ENCODE peak calls at places on chromosomes 1 and 21, in seven cellular contexts. T is H1, C is MM.1S, N is fibroblast of lung, A is OCI-LY7, V is astrocyte, R is PC-9. O is an unnamed sample. For H3K36me3, the result is how much of the 10 kb centered on the place peaks cover.

GRCh38 chr1:175338447-175339135 is 146.0 kb upstream of the KIAA0040 start:
- DNase-seq in R (peak), A (peak), C (peak), T (peak), V (no peak), N (no peak), O (peak)

GRCh38 chr1:91929246-91929645 is 20.0 kb upstream of the BRDT start:
- DNase-seq in C (no peak), R (peak), N (peak), V (no peak), A (no peak), T (no peak), O (peak)

GRCh38 chr1:226097866-226098625 is 35.5 kb downstream of the H3-3A start:
- DNase-seq in R (no peak), C (peak), V (peak), N (peak), A (no peak), T (no peak), O (no peak)

GRCh38 chr21:29209696-29210095 is 79.3 kb downstream of the MAP3K7CL start:
- DNase-seq in V (peak), R (no peak), N (no peak), A (no peak), T (no peak), C (no peak), O (no peak)

GRCh38 chr1:3773572-3774502 is 1.3 kb downstream of the SMIM1 start:
- DNase-seq in A (no peak), R (no peak), V (no peak), T (no peak), N (no peak), C (no peak), O (no peak)

GRCh38 chr1:174366946-174367345 is 80.8 kb upstream of the GPR52 start:
- DNase-seq in C (peak), V (no peak), A (no peak), N (no peak), T (no peak), R (no peak), O (no peak)

GRCh38 chr1:61273861-61274260 is 191.5 kb downstream of the NFIA start:
- DNase-seq in V (no peak), N (no peak), A (no peak), C (no peak), R (no peak), T (no peak), O (no peak)

GRCh38 chr1:29685387-29685786 is 449.1 kb downstream of the PTPRU start:
- DNase-seq in R (no peak), C (no peak), V (no peak), A (no peak), N (no peak), T (peak), O (no peak)

GRCh38 chr1:16631248-16632043 is 18.1 kb upstream of the NBPF1 start:
- DNase-seq in A (no peak), V (no peak), C (no peak), R (no peak), T (peak), N (no peak), O (no peak)

GRCh38 chr1:115946116-115946515 is 30.2 kb upstream of the SLC22A15 start:
- DNase-seq in A (no peak), V (no peak), N (no peak), T (no peak), C (no peak), R (no peak), O (no peak)

GRCh38 chr1:36253463-36253862 is 29.2 kb downstream of the THRAP3 start:
- DNase-seq in A (no peak), R (no peak), T (no peak), C (no peak), N (peak), V (peak), O (no peak)

GRCh38 chr21:16455526-16455925 is 725.7 kb downstream of the USP25 start:
- DNase-seq in A (no peak), V (peak), C (no peak), N (no peak), R (no peak), T (no peak), O (no peak)

GRCh38 chr1:93705897-93706500 is 24.4 kb upstream of the BCAR3 start:
- DNase-seq in N (no peak), R (no peak), V (no peak), T (no peak), C (no peak), A (peak), O (no peak)

GRCh38 chr21:22115746-22116145 is 1117.5 kb downstream of the NCAM2 start:
- DNase-seq in N (no peak), A (no peak), C (no peak), T (no peak), R (no peak), V (no peak), O (no peak)

GRCh38 chr1:110285316-110285715 is 53.9 kb upstream of the RBM15 start:
- DNase-seq in C (no peak), T (no peak), V (no peak), N (no peak), A (no peak), R (no peak), O (no peak)

GRCh38 chr1:36108314-36108713 is 16.7 kb downstream of the COL8A2 start:
- DNase-seq in R (no peak), V (peak), A (no peak), T (no peak), C (no peak), N (no peak), O (no peak)

GRCh38 chr1:59971464-59971911 is 44.9 kb upstream of the CYP2J2 start:
- DNase-seq in C (peak), N (peak), T (peak), R (peak), A (peak), V (no peak), O (peak)

GRCh38 chr1:164617607-164618564 is 58.9 kb downstream of the PBX1 start:
- DNase-seq in T (peak), C (peak), A (peak), R (no peak), N (peak), V (no peak), O (peak)

GRCh38 chr1:183881387-183882084 is 76.6 kb downstream of the RGL1 start:
- DNase-seq in T (peak), A (no peak), C (no peak), V (peak), N (peak), R (peak), O (peak)

GRCh38 chr21:36923270-36923669 is 43.2 kb downstream of the HLCS start:
- DNase-seq in R (no peak), T (no peak), N (no peak), C (no peak), V (no peak), A (no peak), O (no peak)

GRCh38 chr1:68586766-68587165 is 89.9 kb upstream of the DEPDC1 start:
- DNase-seq in A (no peak), T (no peak), V (no peak), C (no peak), R (no peak), N (no peak), O (no peak)

GRCh38 chr1:22121421-22121911 is 21.4 kb downstream of the WNT4 start:
- DNase-seq in A (no peak), N (no peak), R (no peak), V (no peak), C (no peak), T (no peak), O (peak)

GRCh38 chr1:22122273-22123070 is 20.4 kb downstream of the WNT4 start:
- DNase-seq in A (no peak), T (no peak), C (no peak), R (no peak), N (no peak), V (no peak), O (no peak)

GRCh38 chr1:22118291-22118992 is 24.5 kb downstream of the WNT4 start:
- DNase-seq in T (no peak), A (no peak), R (no peak), N (no peak), V (no peak), C (no peak), O (no peak)

GRCh38 chr1:22119626-22120468 is 23.1 kb downstream of the WNT4 start:
- DNase-seq in R (no peak), T (no peak), A (no peak), C (no peak), V (no peak), N (no peak), O (no peak)

DNA sequence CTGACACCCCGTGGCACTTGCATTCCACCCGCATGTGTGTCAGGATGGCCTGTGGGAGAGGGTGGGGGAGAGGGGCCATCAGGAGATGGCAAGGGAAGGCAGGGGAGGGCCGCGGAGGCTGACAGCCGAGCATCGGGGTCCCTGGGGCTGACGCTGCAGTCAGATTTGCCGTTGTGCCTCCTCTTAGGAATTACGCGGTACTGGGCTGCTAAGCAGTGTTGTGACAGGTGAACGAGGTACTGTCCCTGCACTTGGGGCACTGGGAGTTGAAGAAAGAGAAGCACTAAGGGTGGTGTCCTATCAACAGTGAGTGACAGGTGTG is 22.5 kb downstream of the WNT4 start:
- DNase-seq in V (no peak), A (no peak), T (no peak), C (no peak), R (no peak), N (no peak), O (no peak)
- H2AFZ ChIP-seq in V (no peak), A (no peak), T (no peak), C (no peak), R (no peak), N (no peak), O (no peak)

DNA sequence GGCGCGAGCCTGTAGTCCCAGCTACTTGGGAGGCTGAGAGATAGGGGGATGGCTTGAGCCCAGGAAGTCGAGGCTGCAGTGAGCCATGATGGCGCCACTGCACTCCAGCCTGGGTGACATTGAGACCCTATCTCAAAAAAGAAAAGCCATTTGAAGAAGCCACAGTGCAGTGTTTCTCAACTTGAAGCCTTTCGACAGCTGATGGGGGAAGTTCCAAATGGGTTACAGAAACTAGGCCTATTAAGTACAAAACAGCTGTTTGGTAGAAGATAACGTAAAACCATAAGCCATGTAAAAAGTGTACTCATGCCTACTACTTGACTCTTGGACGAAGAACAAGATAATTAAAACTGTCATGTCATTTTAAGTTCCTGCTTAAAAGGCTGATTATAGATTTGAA is 16.7 kb downstream of the COPA start:
- DNase-seq in V (no peak), N (no peak), R (no peak), T (no peak), A (no peak), C (no peak), O (no peak)
- H3K36me3 ChIP-seq in V (half or more), N (under half), R (under half), T (under half), A (half or more), C (under half), O (under half)

GRCh38 chr1:151009206-151009587 is 948 bp downstream of the PRUNE1 start:
- DNase-seq in A (no peak), V (peak), T (no peak), C (no peak), R (no peak), N (peak), O (no peak)

GRCh38 chr1:151007853-151008243 is 401 bp upstream of the PRUNE1 start:
- DNase-seq in V (no peak), N (no peak), C (no peak), R (no peak), T (no peak), A (no peak), O (no peak)

GRCh38 chr1:151010346-151010726 is 2.1 kb downstream of the PRUNE1 start:
- DNase-seq in N (no peak), C (no peak), T (no peak), V (no peak), A (no peak), R (no peak), O (no peak)

GRCh38 chr1:151009674-151010345 is 1.6 kb downstream of the PRUNE1 start:
- DNase-seq in V (no peak), R (no peak), T (no peak), A (no peak), N (no peak), C (no peak), O (no peak)

DNA sequence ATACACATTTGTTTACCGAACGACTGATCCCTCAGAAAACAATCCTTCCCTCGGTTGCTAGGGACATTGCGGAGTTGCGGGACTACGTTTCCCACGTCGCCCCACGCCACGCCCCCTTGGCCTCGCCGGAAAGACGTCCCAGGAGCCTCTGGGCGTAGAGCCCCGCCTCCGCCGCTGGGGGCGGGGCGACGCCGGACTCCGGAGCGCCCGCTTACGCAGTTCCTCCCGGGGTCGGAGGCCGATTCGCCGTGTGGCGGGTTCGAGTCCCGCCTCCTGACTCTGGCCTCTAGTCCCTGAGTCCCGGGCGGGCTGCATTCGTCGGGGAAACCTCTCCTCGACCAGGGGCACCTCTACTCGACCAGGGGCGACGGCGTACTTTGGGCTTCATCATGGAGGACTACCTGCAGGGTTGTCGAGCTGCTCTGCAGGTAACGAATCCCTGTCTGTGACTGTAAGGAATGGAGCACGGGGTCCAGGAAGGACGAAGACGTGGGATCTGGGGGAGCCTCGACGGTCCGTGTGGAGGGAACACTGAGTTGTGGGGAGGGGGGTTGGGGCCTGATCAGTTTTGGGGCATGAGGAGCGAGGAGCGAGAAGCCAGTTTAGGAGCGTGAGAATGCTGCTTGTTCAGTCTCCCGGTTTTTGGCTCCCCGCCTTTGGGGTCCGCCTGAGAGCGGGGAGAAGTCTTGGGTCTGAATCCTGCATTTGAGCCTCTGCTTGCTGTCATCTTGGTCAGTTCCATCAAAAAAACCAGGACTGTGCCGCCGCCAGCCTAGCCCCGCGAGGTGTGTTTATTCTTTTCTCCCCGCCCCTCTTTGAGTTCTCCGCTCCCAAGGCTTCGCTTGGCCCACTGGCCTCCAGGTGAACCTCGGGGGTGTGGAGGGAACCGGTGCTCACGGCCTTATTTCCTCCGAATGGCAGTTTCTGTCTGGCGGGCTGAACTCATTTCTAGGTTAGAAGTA is at the start of gene PRUNE1:
- DNase-seq in R (peak), N (peak), T (peak), C (peak), V (peak), A (peak), O (peak)
- TF ChIP-seq CTCF in R (no peak), N (no peak), T (no peak), C (no peak), V (no peak), A (no peak), O (no peak)

GRCh38 chr21:33229099-33229775 is 501 bp upstream of the IFNAR2 start:
- DNase-seq in C (peak), N (no peak), V (no peak), A (no peak), R (no peak), T (no peak), O (no peak)

GRCh38 chr21:33232640-33233039 is 2.9 kb downstream of the IFNAR2 start:
- DNase-seq in R (no peak), N (no peak), A (no peak), V (no peak), T (no peak), C (peak), O (no peak)

GRCh38 chr21:33231526-33231925 is 1.8 kb downstream of the IFNAR2 start:
- DNase-seq in A (no peak), T (no peak), C (no peak), N (no peak), V (no peak), R (no peak), O (no peak)

GRCh38 chr21:33229776-33230517 is at the start of gene IFNAR2:
- DNase-seq in R (peak), C (peak), T (peak), N (peak), V (no peak), A (peak), O (peak)

GRCh38 chr21:33230518-33231324 is 983 bp downstream of the IFNAR2 start:
- DNase-seq in R (peak), T (no peak), V (peak), C (peak), A (peak), N (peak), O (peak)
- H2AFZ ChIP-seq in R (peak), T (peak), V (peak), C (peak), A (no peak), N (peak), O (peak)

GRCh38 chr1:234687011-234687410 is 77.0 kb upstream of the IRF2BP2 start:
- DNase-seq in R (no peak), T (no peak), V (no peak), A (no peak), N (no peak), C (no peak), O (no peak)

GRCh38 chr1:234689236-234689635 is 79.3 kb upstream of the IRF2BP2 start:
- DNase-seq in C (no peak), R (no peak), N (no peak), V (no peak), T (no peak), A (no peak), O (peak)

GRCh38 chr1:234694661-234695060 is 84.7 kb upstream of the IRF2BP2 start:
- DNase-seq in V (no peak), C (no peak), T (no peak), R (no peak), N (no peak), A (no peak), O (no peak)

GRCh38 chr1:234692961-234693360 is 83.0 kb upstream of the IRF2BP2 start:
- DNase-seq in N (no peak), A (no peak), R (no peak), V (no peak), T (no peak), C (no peak), O (no peak)

GRCh38 chr1:234691567-234691966 is 81.6 kb upstream of the IRF2BP2 start:
- DNase-seq in T (no peak), R (no peak), V (no peak), C (no peak), N (peak), A (peak), O (no peak)
- H3K36me3 ChIP-seq in T (under half), R (under half), V (under half), C (under half), N (under half), A (under half), O (under half)

GRCh38 chr1:227789881-227790400 is 25.5 kb upstream of the PRSS38 start:
- DNase-seq in T (peak), C (no peak), N (no peak), R (no peak), A (no peak), V (no peak), O (no peak)
- TF ChIP-seq CTCF in T (no peak), C (no peak), N (no peak), R (no peak), A (no peak), V (no peak), O (no peak)